ENCODE peak calls at places on chromosomes 5 and 9, in six cellular contexts. P is bronchial epithelial cell, G is GM20000, L is fibroblast of lung, V is Peyer's patch, X is foreskin fibroblast. Q is an unnamed sample.

GRCh38 chr5:163964650-163965049 is 459.2 kb downstream of the MAT2B start:
- DNase-seq in P (no peak), G (no peak), L (peak), V (no peak), X (no peak), Q (no peak)

GRCh38 chr5:166722939-166723338 is 1568.5 kb upstream of the WWC1 start:
- DNase-seq in P (peak), G (no peak), L (peak), V (no peak), X (peak), Q (no peak)

GRCh38 chr9:129996161-129996849 is 46.7 kb downstream of the FNBP1 start:
- DNase-seq in P (no peak), G (no peak), L (no peak), V (no peak), X (peak), Q (no peak)

GRCh38 chr5:7616897-7617296 is 221.0 kb downstream of the ADCY2 start:
- DNase-seq in P (no peak), G (no peak), L (no peak), V (no peak), X (no peak), Q (no peak)

GRCh38 chr5:177982072-177982727 is 13.8 kb downstream of the PROP1 start:
- DNase-seq in P (no peak), G (no peak), L (no peak), V (no peak), X (peak), Q (no peak)

GRCh38 chr9:133919253-133920115 is 72.6 kb downstream of the VAV2 start:
- DNase-seq in P (no peak), G (no peak), L (no peak), V (no peak), X (no peak), Q (no peak)

GRCh38 chr9:61671276-61671973 is 481.6 kb downstream of the SPATA31A7 start:
- DNase-seq in P (no peak), G (peak), L (no peak), V (no peak), X (no peak), Q (no peak)

GRCh38 chr9:94952553-94953373 is 226.3 kb downstream of the AOPEP start:
- DNase-seq in P (peak), G (peak), L (peak), V (no peak), X (no peak), Q (no peak)

GRCh38 chr9:69815313-69815712 is 5.3 kb upstream of the CFAP95 start:
- DNase-seq in P (no peak), G (no peak), L (no peak), V (no peak), X (no peak), Q (no peak)

GRCh38 chr9:97046228-97046627 is 7.3 kb upstream of the CTSV start:
- DNase-seq in P (peak), G (no peak), L (peak), V (peak), X (peak), Q (no peak)

GRCh38 chr9:35114113-35114847 is 1.4 kb downstream of the ATOSB start:
- DNase-seq in P (peak), G (peak), L (peak), V (peak), X (peak), Q (peak)

GRCh38 chr5:77781076-77781475 is 4.9 kb upstream of the TBCA start:
- DNase-seq in P (no peak), G (no peak), L (no peak), V (no peak), X (no peak), Q (no peak)

GRCh38 chr9:111975709-111976108 is 79.1 kb downstream of the UGCG start:
- DNase-seq in P (no peak), G (no peak), L (no peak), V (peak), X (peak), Q (no peak)

GRCh38 chr5:26003966-26004365 is 1034.4 kb downstream of the CDH9 start:
- DNase-seq in P (no peak), G (no peak), L (no peak), V (no peak), X (no peak), Q (no peak)

GRCh38 chr5:14249258-14250093 is 106.3 kb downstream of the TRIO start:
- DNase-seq in P (no peak), G (no peak), L (no peak), V (no peak), X (no peak), Q (no peak)

GRCh38 chr5:151174612-151175101 is 17.1 kb upstream of the ANXA6 start:
- DNase-seq in P (no peak), G (no peak), L (no peak), V (no peak), X (peak), Q (no peak)

GRCh38 chr5:149207821-149208220 is 63.8 kb upstream of the AFAP1L1 start:
- DNase-seq in P (no peak), G (no peak), L (no peak), V (no peak), X (no peak), Q (no peak)

GRCh38 chr9:115006660-115007059 is 76.3 kb upstream of the TNFSF8 start:
- DNase-seq in P (peak), G (no peak), L (peak), V (no peak), X (peak), Q (peak)

GRCh38 chr5:134738963-134739661 is 764 bp downstream of the CAMLG start:
- DNase-seq in P (peak), G (peak), L (peak), V (peak), X (peak), Q (no peak)

GRCh38 chr5:124927735-124928134 is 181.3 kb upstream of the ZNF608 start:
- DNase-seq in P (peak), G (no peak), L (peak), V (no peak), X (peak), Q (no peak)

GRCh38 chr5:177553671-177554429 is 513 bp downstream of the FAM193B start:
- DNase-seq in P (no peak), G (peak), L (no peak), V (peak), X (peak), Q (no peak)

GRCh38 chr5:55232985-55233928 is at the start of gene CCNO:
- DNase-seq in P (peak), G (peak), L (peak), V (peak), X (peak), Q (peak)

GRCh38 chr5:65043843-65044359 is 275.2 kb downstream of the CWC27 start:
- DNase-seq in P (no peak), G (no peak), L (no peak), V (no peak), X (no peak), Q (no peak)

GRCh38 chr9:13049223-13049622 is 230.3 kb downstream of the MPDZ start:
- DNase-seq in P (no peak), G (no peak), L (peak), V (no peak), X (peak), Q (no peak)

GRCh38 chr5:80569961-80570786 is at the start of gene ANKRD34B:
- DNase-seq in P (no peak), G (peak), L (peak), V (no peak), X (peak), Q (no peak)

GRCh38 chr5:174195517-174195916 is 150.0 kb downstream of the NSG2 start:
- DNase-seq in P (no peak), G (no peak), L (no peak), V (no peak), X (no peak), Q (no peak)

GRCh38 chr5:54884195-54884536 is 101.2 kb downstream of the ESM1 start:
- DNase-seq in P (no peak), G (no peak), L (no peak), V (no peak), X (no peak), Q (no peak)

GRCh38 chr9:18142964-18143363 is 331.0 kb upstream of the ADAMTSL1 start:
- DNase-seq in P (peak), G (no peak), L (no peak), V (no peak), X (peak), Q (no peak)

GRCh38 chr5:113057437-113058052 is 80.9 kb downstream of the DCP2 start:
- DNase-seq in P (no peak), G (no peak), L (no peak), V (no peak), X (no peak), Q (no peak)
- TF ChIP-seq CTCF in P (no peak), G (no peak), L (no peak), V (no peak), X (no peak), Q (no peak)

GRCh38 chr5:114903767-114904166 is 265.9 kb downstream of the TRIM36 start:
- DNase-seq in P (no peak), G (no peak), L (no peak), V (no peak), X (no peak), Q (no peak)

DNA sequence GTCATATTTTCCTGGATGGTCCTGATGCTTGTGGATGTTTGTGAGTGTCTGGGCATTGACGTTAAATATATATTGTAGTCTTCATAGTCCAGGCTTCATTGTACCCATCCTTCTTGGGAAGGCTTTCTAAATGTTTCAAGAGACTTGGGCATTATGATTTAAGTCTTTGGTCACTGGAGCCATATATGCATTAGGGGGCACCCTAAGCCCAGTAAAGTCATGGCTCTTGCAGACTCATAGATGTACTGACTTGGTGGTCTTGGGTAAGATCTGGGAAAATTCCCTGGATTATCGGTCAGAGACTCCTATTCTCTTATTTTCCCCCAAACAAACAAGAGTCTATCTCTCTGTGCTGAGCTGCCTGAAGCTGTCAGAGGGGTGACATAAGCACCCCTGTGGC is 271.1 kb downstream of the TRIM36 start:
- DNase-seq in P (no peak), G (no peak), L (no peak), V (no peak), X (no peak), Q (no peak)
- TF ChIP-seq CTCF in P (no peak), G (no peak), L (no peak), V (no peak), X (no peak), Q (no peak)

GRCh38 chr9:86891091-86891490 is 56.2 kb downstream of the GAS1 start:
- DNase-seq in P (no peak), G (no peak), L (no peak), V (no peak), X (peak), Q (peak)

GRCh38 chr9:86892576-86892975 is 54.7 kb downstream of the GAS1 start:
- DNase-seq in P (peak), G (no peak), L (peak), V (no peak), X (peak), Q (no peak)

GRCh38 chr9:86891886-86892437 is 55.3 kb downstream of the GAS1 start:
- DNase-seq in P (no peak), G (no peak), L (no peak), V (no peak), X (no peak), Q (no peak)

GRCh38 chr9:86893811-86894490 is 53.4 kb downstream of the GAS1 start:
- DNase-seq in P (no peak), G (no peak), L (no peak), V (no peak), X (peak), Q (no peak)
- TF ChIP-seq CTCF in P (no peak), G (no peak), L (no peak), V (no peak), X (peak), Q (no peak)

GRCh38 chr9:36987891-36988290 is 46.2 kb downstream of the PAX5 start:
- DNase-seq in P (peak), G (peak), L (peak), V (no peak), X (peak), Q (no peak)

GRCh38 chr9:36993933-36994764 is 39.9 kb downstream of the PAX5 start:
- DNase-seq in P (no peak), G (peak), L (no peak), V (no peak), X (no peak), Q (no peak)

GRCh38 chr9:36992501-36993316 is 41.4 kb downstream of the PAX5 start:
- DNase-seq in P (no peak), G (no peak), L (no peak), V (no peak), X (peak), Q (no peak)

GRCh38 chr9:36988848-36989247 is 45.2 kb downstream of the PAX5 start:
- DNase-seq in P (no peak), G (no peak), L (no peak), V (no peak), X (no peak), Q (no peak)

GRCh38 chr9:36991516-36992134 is 42.4 kb downstream of the PAX5 start:
- DNase-seq in P (peak), G (no peak), L (no peak), V (no peak), X (no peak), Q (no peak)
- TF ChIP-seq CTCF in P (peak), G (peak), L (peak), V (no peak), X (peak), Q (peak)

GRCh38 chr5:136040746-136041415 is 12.1 kb downstream of the TGFBI start:
- DNase-seq in P (no peak), G (no peak), L (no peak), V (no peak), X (peak), Q (no peak)

GRCh38 chr5:136038635-136039034 is 9.8 kb downstream of the TGFBI start:
- DNase-seq in P (no peak), G (no peak), L (peak), V (no peak), X (no peak), Q (no peak)

GRCh38 chr5:136036991-136037705 is 8.4 kb downstream of the TGFBI start:
- DNase-seq in P (no peak), G (no peak), L (peak), V (no peak), X (peak), Q (no peak)

GRCh38 chr5:136036293-136036911 is 7.6 kb downstream of the TGFBI start:
- DNase-seq in P (no peak), G (no peak), L (no peak), V (no peak), X (no peak), Q (no peak)

DNA sequence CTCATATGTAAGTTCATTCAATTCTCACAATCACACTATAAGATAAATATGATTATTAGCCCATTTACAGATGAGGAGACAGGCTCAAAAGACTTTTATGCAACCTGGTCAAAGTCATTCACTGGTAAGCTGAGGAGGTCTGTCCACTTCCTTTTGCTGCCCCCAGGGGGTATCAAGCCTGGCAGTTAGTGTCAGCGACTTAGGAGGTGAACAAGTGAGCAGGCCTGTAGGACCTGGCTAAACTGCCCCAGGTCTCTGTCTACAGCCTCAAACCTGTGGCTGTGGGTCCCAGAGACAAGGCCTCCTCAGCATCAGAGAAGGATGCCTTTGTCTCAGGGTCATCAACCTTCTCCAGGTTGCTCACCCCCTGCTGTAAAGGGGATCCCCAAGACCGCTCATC is 10.4 kb downstream of the TGFBI start:
- DNase-seq in P (no peak), G (no peak), L (no peak), V (no peak), X (no peak), Q (no peak)
- TF ChIP-seq CTCF in P (no peak), G (no peak), L (no peak), V (no peak), X (no peak), Q (no peak)

DNA sequence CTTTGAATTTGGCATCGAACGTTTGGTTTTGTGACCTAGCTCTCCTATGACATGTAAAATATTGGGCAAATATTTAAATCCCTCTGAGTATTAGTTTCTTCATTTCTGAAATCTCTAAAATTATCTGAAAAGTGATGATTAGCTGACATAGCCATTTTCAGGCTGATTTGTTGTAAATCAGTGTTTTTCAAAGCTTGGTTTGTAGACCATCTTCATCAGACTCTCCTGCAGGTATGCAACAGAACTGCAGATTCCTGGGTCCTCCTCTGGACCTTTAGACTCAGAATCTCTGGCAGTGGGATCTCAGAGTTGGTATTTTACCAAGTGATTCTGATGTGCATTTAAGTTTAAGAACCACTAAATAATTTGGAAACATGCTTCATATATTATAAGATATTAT is 38.9 kb upstream of the NMUR2 start:
- DNase-seq in P (no peak), G (no peak), L (no peak), V (no peak), X (no peak), Q (no peak)
- TF ChIP-seq CTCF in P (no peak), G (no peak), L (no peak), V (no peak), X (no peak), Q (no peak)

GRCh38 chr5:61882901-61883500 is 423.0 kb upstream of the KIF2A start:
- DNase-seq in P (no peak), G (no peak), L (no peak), V (no peak), X (no peak), Q (no peak)

GRCh38 chr5:61887271-61887670 is 418.7 kb upstream of the KIF2A start:
- DNase-seq in P (peak), G (no peak), L (no peak), V (no peak), X (no peak), Q (no peak)

GRCh38 chr5:61881821-61882220 is 424.2 kb upstream of the KIF2A start:
- DNase-seq in P (peak), G (no peak), L (peak), V (no peak), X (peak), Q (no peak)

GRCh38 chr5:61886214-61886613 is 419.8 kb upstream of the KIF2A start:
- DNase-seq in P (no peak), G (no peak), L (no peak), V (no peak), X (no peak), Q (no peak)

DNA sequence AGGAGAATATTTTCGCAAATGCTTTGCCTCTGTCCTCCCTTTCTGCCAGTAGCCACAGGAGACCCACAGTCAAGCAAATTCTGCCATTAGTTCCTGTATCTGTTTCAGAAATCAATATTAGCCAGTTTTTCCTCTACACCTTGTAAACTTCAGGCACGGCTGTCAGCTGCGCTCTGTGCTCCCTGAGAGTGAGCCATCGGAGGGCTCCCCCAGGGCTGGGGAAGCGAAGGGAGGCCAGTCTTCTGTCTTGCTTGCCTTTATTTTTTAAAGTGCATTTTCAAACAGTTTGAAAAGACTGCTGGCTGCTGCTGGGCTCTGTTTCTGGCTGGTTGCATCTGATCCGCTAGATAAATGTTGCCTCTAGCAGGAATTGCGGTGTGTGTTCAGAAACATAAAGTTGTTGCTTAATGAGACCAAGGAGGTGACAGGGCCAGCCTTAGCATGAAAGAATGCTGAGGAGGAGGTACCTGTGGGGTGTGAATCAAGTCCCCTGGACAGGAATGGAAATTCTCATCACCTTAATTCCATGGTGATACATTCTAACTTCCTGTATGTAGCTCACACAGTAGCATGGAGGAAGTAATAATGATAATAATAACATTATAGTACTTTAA is 421.7 kb upstream of the KIF2A start:
- DNase-seq in P (peak), G (no peak), L (peak), V (no peak), X (no peak), Q (no peak)
- TF ChIP-seq CTCF in P (no peak), G (no peak), L (no peak), V (no peak), X (no peak), Q (no peak)

GRCh38 chr5:18281947-18282557 is 647.8 kb downstream of the TAF11L14 start:
- DNase-seq in P (peak), G (peak), L (peak), V (no peak), X (peak), Q (peak)
- TF ChIP-seq CTCF in P (peak), G (no peak), L (peak), V (no peak), X (peak), Q (peak)

DNA sequence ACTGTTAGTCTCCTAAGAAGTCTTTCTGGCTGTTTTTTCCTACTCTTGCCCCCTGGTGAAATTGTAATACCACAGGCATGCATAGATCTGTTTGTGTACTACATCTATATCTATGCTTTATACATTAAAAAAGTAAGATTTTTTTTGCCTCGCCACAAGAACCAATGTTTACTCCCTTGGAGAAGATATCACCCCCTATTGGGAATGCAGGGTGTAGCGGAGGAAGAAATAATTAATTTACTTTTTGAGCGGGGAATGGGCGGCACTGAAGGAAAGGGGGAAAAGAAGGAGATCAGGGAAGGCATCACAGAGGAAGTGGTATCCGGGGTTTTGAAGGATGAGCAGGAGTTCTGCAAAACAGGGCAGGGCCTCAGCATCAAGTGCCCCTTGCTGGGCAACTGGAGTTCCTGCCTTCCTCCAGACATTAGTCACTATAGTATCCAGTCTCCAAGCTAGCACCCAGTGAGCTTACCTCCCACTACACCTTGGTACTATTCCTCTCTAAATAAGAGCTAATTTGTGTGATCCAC is 134.9 kb downstream of the GABBR2 start:
- DNase-seq in P (no peak), G (no peak), L (no peak), V (no peak), X (no peak), Q (no peak)
- TF ChIP-seq CTCF in P (no peak), G (no peak), L (no peak), V (no peak), X (no peak), Q (no peak)

Q was measured in AG09319.